ENCODE peak calls at places on chromosomes 6 and 20, in four cellular contexts. C is A549, R is HepG2, O is K562. H is an unnamed sample.

GRCh38 chr6:39357998-39358686 is 35.6 kb upstream of the KCNK16 start:
- DNase-seq in C (no peak), R (no peak), O (no peak), H (peak)

GRCh38 chr20:1676650-1677049 is 19.1 kb upstream of the SIRPG start:
- DNase-seq in O (no peak), C (no peak), R (no peak), H (no peak)

GRCh38 chr20:32547753-32548034 is 37.4 kb downstream of the NOL4L start:
- DNase-seq in C (no peak), R (no peak), O (no peak), H (no peak)

GRCh38 chr6:144578385-144579350 is 293.5 kb downstream of the UTRN start:
- DNase-seq in C (no peak), O (no peak), R (peak), H (peak)

GRCh38 chr20:57716202-57716601 is 6.4 kb upstream of the PMEPA1 start:
- DNase-seq in R (no peak), O (no peak), C (no peak), H (peak)

GRCh38 chr6:14450133-14451040 is 332.8 kb downstream of the CD83 start:
- DNase-seq in O (no peak), C (no peak), R (no peak), H (peak)

GRCh38 chr6:125585470-125585869 is 164.0 kb upstream of the HEY2 start:
- DNase-seq in O (no peak), R (no peak), C (no peak), H (no peak)

GRCh38 chr6:162625846-162626540 is 101.6 kb downstream of the PRKN start:
- DNase-seq in C (no peak), O (no peak), R (no peak), H (no peak)

GRCh38 chr20:36154696-36155628 is at the start of gene EPB41L1:
- DNase-seq in C (no peak), O (no peak), R (no peak), H (no peak)

GRCh38 chr20:12984863-12985262 is 23.9 kb upstream of the SPTLC3 start:
- DNase-seq in O (no peak), R (no peak), C (no peak), H (no peak)
- TF ChIP-seq RFX5 in O (no peak), R (no peak), C (no peak), H (no peak)

DNA sequence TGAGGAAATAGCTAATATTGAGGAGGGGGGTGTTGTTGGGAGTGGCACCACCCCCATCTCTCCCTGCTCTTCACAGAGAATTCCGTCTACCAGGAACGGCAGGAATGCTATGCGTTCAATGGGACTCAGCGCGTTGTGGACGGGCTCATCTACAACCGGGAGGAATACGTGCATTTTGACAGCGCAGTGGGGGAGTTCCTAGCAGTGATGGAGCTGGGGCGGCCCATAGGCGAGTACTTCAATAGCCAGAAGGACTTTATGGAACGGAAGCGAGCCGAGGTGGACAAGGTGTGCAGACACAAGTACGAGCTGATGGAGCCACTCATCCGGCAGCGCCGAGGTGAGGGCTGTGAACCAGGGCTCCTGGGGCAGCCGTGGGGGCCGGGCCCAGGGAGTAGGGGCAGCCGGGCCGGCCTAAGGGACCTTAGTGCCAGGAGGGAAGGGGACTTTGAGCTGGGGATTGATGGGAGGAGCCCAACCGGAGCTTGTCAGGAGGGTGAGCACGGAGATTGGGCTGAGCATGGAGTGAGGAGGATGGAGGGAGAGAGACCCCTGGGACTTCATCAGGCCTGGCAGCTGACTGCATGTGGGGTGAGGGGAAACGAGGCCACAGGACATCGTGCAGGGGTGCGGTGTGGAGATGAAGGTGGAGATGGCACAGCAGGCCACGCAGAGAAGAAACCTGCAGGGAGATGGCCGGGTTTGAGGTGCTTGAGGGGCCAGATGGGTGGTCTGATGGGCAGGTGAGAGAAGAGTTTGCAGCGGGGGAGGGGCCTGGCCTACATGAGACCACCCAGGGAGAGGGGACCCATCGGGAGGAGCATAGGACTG is 41.3 kb downstream of the HLA-DPB1 start:
- DNase-seq in O (no peak), C (no peak), R (no peak), H (no peak)
- TF ChIP-seq MAZ in O (no peak), C (no peak), R (no peak), H (no peak)

DNA sequence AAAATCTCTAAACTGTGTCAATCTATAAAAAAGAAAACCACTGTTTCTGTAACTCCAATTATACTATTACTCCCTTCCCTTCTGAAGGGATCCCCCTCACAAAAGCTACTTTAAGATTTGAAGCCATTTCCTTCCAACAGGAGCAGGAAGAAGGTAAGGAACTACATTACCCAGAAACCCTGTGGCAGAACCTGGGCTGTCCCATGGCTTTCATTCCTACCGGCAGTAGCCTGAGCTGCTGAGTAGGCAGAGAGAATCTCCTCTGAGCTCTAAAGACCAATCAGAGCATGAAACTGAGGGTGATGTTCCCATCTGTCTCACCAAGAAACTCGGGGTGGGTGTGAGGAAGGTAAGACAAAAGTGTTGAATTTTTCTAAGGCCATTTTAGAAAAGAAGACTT is 108.0 kb upstream of the LRFN2 start:
- DNase-seq in O (no peak), C (no peak), R (no peak), H (peak)
- TF ChIP-seq RFX5 in O (no peak), C (no peak), R (no peak), H (no peak)

GRCh38 chr6:16474834-16475781 is 236.7 kb downstream of the GMPR start:
- DNase-seq in O (no peak), R (no peak), C (no peak), H (no peak)

GRCh38 chr6:16471898-16472297 is 233.5 kb downstream of the GMPR start:
- DNase-seq in R (no peak), O (no peak), C (no peak), H (no peak)

GRCh38 chr6:16473184-16473907 is 235.0 kb downstream of the GMPR start:
- DNase-seq in R (no peak), O (no peak), C (no peak), H (no peak)

GRCh38 chr6:16472349-16473069 is 234.1 kb downstream of the GMPR start:
- DNase-seq in R (peak), C (peak), O (no peak), H (peak)

GRCh38 chr6:16473908-16474791 is 235.8 kb downstream of the GMPR start:
- DNase-seq in R (no peak), O (no peak), C (no peak), H (no peak)
- TF ChIP-seq MAZ in R (no peak), O (no peak), C (no peak), H (no peak)

GRCh38 chr6:113862112-113862511 is 5.0 kb downstream of the MARCKS start:
- DNase-seq in R (no peak), C (no peak), O (no peak), H (no peak)
- TF ChIP-seq RFX5 in R (no peak), C (no peak), O (no peak), H (no peak)

DNA sequence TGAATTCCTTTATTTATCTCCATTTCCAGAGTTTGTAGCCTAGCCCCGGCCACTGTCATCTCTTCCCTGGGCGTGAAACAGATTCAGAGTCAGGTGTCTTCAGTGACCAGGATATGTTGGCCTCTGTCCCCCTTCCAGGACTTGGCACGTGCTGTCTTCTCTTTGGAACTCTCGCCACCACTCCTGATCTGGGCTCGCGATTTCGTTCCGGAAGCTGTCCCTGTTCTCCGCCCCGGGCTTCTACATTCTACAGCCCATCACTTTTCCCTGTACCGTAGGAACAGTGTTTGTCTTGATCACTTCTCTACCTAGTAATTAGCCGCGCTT is 738 bp downstream of the GSS start:
- DNase-seq in R (peak), O (peak), C (no peak), H (peak)
- TF ChIP-seq MAZ in R (no peak), O (no peak), C (no peak), H (no peak)

GRCh38 chr20:52191436-52192295 is at the start of gene ZFP64:
- DNase-seq in O (peak), R (peak), C (peak), H (peak)
- TF ChIP-seq RFX5 in O (no peak), R (no peak), C (no peak), H (no peak)

GRCh38 chr6:116812051-116812650 is 16.7 kb downstream of the GPRC6A start:
- DNase-seq in O (no peak), R (no peak), C (no peak), H (no peak)
- TF ChIP-seq MAZ in O (no peak), R (no peak), C (no peak), H (no peak)

GRCh38 chr20:44644384-44645131 is 6.9 kb downstream of the ADA start:
- DNase-seq in C (no peak), O (no peak), R (no peak), H (no peak)

GRCh38 chr20:44643154-44643519 is 8.4 kb downstream of the ADA start:
- DNase-seq in O (no peak), R (no peak), C (no peak), H (no peak)

GRCh38 chr20:44646023-44646640 is 5.4 kb downstream of the ADA start:
- DNase-seq in C (no peak), R (no peak), O (no peak), H (peak)

GRCh38 chr20:44642203-44643153 is 9.0 kb downstream of the ADA start:
- DNase-seq in R (peak), O (peak), C (peak), H (peak)

DNA sequence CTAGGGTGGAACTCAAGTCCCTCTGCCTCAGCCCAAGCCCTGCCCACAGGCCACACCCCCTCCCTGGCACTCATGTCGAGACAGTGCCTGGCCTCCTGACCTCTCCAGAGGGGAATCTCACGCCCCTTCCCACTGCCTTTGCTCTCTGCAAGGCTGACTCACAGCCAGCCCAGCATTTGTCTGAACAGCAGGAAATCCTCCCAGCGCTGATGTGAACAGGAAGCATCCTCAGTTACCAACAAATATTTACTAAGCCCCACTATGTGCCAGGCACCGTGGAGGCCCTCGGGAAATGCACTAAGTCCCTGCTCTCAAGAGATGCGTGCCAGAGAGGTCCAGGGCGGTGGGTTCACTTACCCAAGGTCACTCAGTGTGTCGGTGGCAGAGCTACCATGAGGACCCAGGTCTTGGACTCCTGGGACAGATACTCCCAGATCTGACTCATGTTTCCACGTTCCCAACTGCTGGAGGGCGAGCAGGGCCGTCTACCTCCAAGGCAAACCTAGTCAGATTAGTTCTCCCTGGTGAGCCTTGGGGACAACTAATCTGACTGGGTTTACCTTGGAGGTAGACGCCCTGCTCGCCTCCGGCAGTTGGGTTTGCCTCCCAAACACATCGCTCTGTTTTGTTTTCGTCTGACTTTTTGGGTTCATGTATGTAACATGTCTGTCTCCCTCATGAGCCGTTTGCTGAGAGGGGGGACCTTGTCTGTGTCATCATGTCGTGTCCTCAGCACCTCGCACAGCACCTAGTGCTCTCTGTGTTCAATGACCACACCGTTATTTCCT is 7.7 kb downstream of the ADA start:
- DNase-seq in O (no peak), C (peak), R (peak), H (peak)
- TF ChIP-seq RFX5 in O (no peak), C (no peak), R (no peak), H (no peak)

GRCh38 chr20:20231528-20232298 is 136.2 kb upstream of the INSM1 start:
- DNase-seq in O (no peak), R (no peak), C (no peak), H (no peak)
- TF ChIP-seq MAZ in O (no peak), R (no peak), C (no peak), H (no peak)

H was measured in IMR-90.